ENCODE peak calls at places on chromosomes 4 and X, in five cellular contexts. One of them, this sample, is unnamed.

GRCh38 chrX:76148753-76149152 is 24.1 kb upstream of the PBDC1 start:
- DNase-seq in GM23248: peak; percentile 29
- DNase-seq in gastrocnemius medialis: peak; percentile 33
- DNase-seq in HFF-Myc: no peak
- DNase-seq in tibial nerve: no peak
- DNase-seq in this sample: peak; percentile 32

GRCh38 chr4:174023641-174024040 is 259.8 kb downstream of the FBXO8 start:
- DNase-seq in GM23248: peak; percentile 46
- DNase-seq in gastrocnemius medialis: no peak
- DNase-seq in HFF-Myc: peak; percentile 31
- DNase-seq in tibial nerve: no peak
- DNase-seq in this sample: peak; percentile 34

GRCh38 chrX:119989905-119990408 is 46.4 kb upstream of the NKAP start:
- DNase-seq in GM23248: no peak
- DNase-seq in gastrocnemius medialis: no peak
- DNase-seq in HFF-Myc: no peak
- DNase-seq in tibial nerve: no peak
- DNase-seq in this sample: no peak

GRCh38 chr4:73853246-73853704 is at the start of gene PF4V1:
- DNase-seq in GM23248: peak; percentile 61
- DNase-seq in gastrocnemius medialis: no peak
- DNase-seq in HFF-Myc: no peak
- DNase-seq in tibial nerve: no peak
- DNase-seq in this sample: no peak

GRCh38 chrX:108537005-108537404 is 97.4 kb downstream of the COL4A5 start:
- DNase-seq in GM23248: peak; percentile 54
- DNase-seq in gastrocnemius medialis: no peak
- DNase-seq in HFF-Myc: no peak
- DNase-seq in tibial nerve: no peak
- DNase-seq in this sample: peak; percentile 67

GRCh38 chr4:86935833-86936721 is 1.3 kb downstream of the AFF1 start:
- DNase-seq in GM23248: peak; percentile 80
- DNase-seq in gastrocnemius medialis: peak; percentile 77
- DNase-seq in HFF-Myc: no peak
- DNase-seq in tibial nerve: peak; percentile 15
- DNase-seq in this sample: peak; percentile 65

GRCh38 chrX:108186811-108187210 is 95.2 kb downstream of the ATG4A start:
- DNase-seq in GM23248: peak; percentile 55
- DNase-seq in gastrocnemius medialis: no peak
- DNase-seq in HFF-Myc: peak; percentile 56
- DNase-seq in tibial nerve: no peak
- DNase-seq in this sample: peak; percentile 69

GRCh38 chrX:53440631-53441517 is 6.7 kb upstream of the HSD17B10 start:
- DNase-seq in GM23248: peak; percentile 82
- DNase-seq in gastrocnemius medialis: peak; percentile 88
- DNase-seq in HFF-Myc: no peak
- DNase-seq in tibial nerve: peak; percentile 59
- DNase-seq in this sample: peak; percentile 68

GRCh38 chrX:74784629-74785028 is 140.6 kb downstream of the NEXMIF start:
- DNase-seq in GM23248: no peak
- DNase-seq in gastrocnemius medialis: no peak
- DNase-seq in HFF-Myc: no peak
- DNase-seq in tibial nerve: no peak
- DNase-seq in this sample: no peak

GRCh38 chr4:4386296-4386735 is 586 bp upstream of the NSG1 start:
- DNase-seq in GM23248: no peak
- DNase-seq in gastrocnemius medialis: no peak
- DNase-seq in HFF-Myc: no peak
- DNase-seq in tibial nerve: no peak
- DNase-seq in this sample: peak; percentile 48

GRCh38 chr4:113893546-113893945 is 85.9 kb downstream of the ARSJ start:
- DNase-seq in GM23248: peak; percentile 33
- DNase-seq in gastrocnemius medialis: no peak
- DNase-seq in HFF-Myc: no peak
- DNase-seq in tibial nerve: no peak
- DNase-seq in this sample: peak; percentile 34

GRCh38 chr4:4758708-4759107 is 100.8 kb upstream of the MSX1 start:
- DNase-seq in GM23248: no peak
- DNase-seq in gastrocnemius medialis: no peak
- DNase-seq in HFF-Myc: no peak
- DNase-seq in tibial nerve: no peak
- DNase-seq in this sample: no peak

GRCh38 chrX:39855748-39856129 is 242.0 kb downstream of the BCOR start:
- DNase-seq in GM23248: peak; percentile 62
- DNase-seq in gastrocnemius medialis: peak; percentile 12
- DNase-seq in HFF-Myc: no peak
- DNase-seq in tibial nerve: no peak
- DNase-seq in this sample: no peak

GRCh38 chrX:111608724-111609123 is 72.2 kb upstream of the ALG13 start:
- DNase-seq in GM23248: no peak
- DNase-seq in gastrocnemius medialis: no peak
- DNase-seq in HFF-Myc: no peak
- DNase-seq in tibial nerve: no peak
- DNase-seq in this sample: no peak

GRCh38 chr4:95304898-95305297 is 243.9 kb downstream of the UNC5C start:
- DNase-seq in GM23248: no peak
- DNase-seq in gastrocnemius medialis: no peak
- DNase-seq in HFF-Myc: no peak
- DNase-seq in tibial nerve: no peak
- DNase-seq in this sample: peak; percentile 29

GRCh38 chr4:107721436-107722090 is 1.5 kb upstream of the PAPSS1 start:
- DNase-seq in GM23248: no peak
- DNase-seq in gastrocnemius medialis: no peak
- DNase-seq in HFF-Myc: no peak
- DNase-seq in tibial nerve: no peak
- DNase-seq in this sample: no peak

GRCh38 chrX:109472939-109473713 is 8.8 kb downstream of the GUCY2F start:
- DNase-seq in GM23248: peak; percentile 66
- DNase-seq in gastrocnemius medialis: no peak
- DNase-seq in HFF-Myc: no peak
- DNase-seq in tibial nerve: no peak
- DNase-seq in this sample: peak; percentile 81

GRCh38 chr4:55635760-55636621 is at the start of gene NMU:
- DNase-seq in GM23248: peak; percentile 45
- DNase-seq in gastrocnemius medialis: no peak
- DNase-seq in HFF-Myc: no peak
- DNase-seq in tibial nerve: no peak
- DNase-seq in this sample: peak; percentile 5

GRCh38 chr4:126375462-126376054 is 1060.8 kb downstream of the FAT4 start:
- DNase-seq in GM23248: no peak
- DNase-seq in gastrocnemius medialis: no peak
- DNase-seq in HFF-Myc: no peak
- DNase-seq in tibial nerve: no peak
- DNase-seq in this sample: peak; percentile 49

GRCh38 chr4:122775987-122776836 is 43.7 kb downstream of the BBS12 start:
- DNase-seq in GM23248: no peak
- DNase-seq in gastrocnemius medialis: no peak
- DNase-seq in HFF-Myc: no peak
- DNase-seq in tibial nerve: no peak
- DNase-seq in this sample: no peak

GRCh38 chr4:81528979-81529378 is 57.3 kb upstream of the RASGEF1B start:
- DNase-seq in GM23248: no peak
- DNase-seq in gastrocnemius medialis: no peak
- DNase-seq in HFF-Myc: no peak
- DNase-seq in tibial nerve: no peak
- DNase-seq in this sample: no peak

GRCh38 chr4:165524532-165525190 is 145.9 kb downstream of the CPE start:
- DNase-seq in GM23248: peak; percentile 6
- DNase-seq in gastrocnemius medialis: no peak
- DNase-seq in HFF-Myc: no peak
- DNase-seq in tibial nerve: no peak
- DNase-seq in this sample: peak; percentile 73

GRCh38 chr4:85724801-85725548 is 250.0 kb downstream of the ARHGAP24 start:
- DNase-seq in GM23248: peak; percentile 45
- DNase-seq in gastrocnemius medialis: no peak
- DNase-seq in HFF-Myc: no peak
- DNase-seq in tibial nerve: no peak
- DNase-seq in this sample: peak; percentile 60

GRCh38 chr4:55849724-55850123 is 3.7 kb upstream of the EXOC1 start:
- DNase-seq in GM23248: no peak
- DNase-seq in gastrocnemius medialis: no peak
- DNase-seq in HFF-Myc: no peak
- DNase-seq in tibial nerve: no peak
- DNase-seq in this sample: no peak

GRCh38 chr4:105171912-105172311 is 25.2 kb downstream of the TET2 start:
- DNase-seq in GM23248: no peak
- DNase-seq in gastrocnemius medialis: no peak
- DNase-seq in HFF-Myc: no peak
- DNase-seq in tibial nerve: no peak
- DNase-seq in this sample: no peak

DNA sequence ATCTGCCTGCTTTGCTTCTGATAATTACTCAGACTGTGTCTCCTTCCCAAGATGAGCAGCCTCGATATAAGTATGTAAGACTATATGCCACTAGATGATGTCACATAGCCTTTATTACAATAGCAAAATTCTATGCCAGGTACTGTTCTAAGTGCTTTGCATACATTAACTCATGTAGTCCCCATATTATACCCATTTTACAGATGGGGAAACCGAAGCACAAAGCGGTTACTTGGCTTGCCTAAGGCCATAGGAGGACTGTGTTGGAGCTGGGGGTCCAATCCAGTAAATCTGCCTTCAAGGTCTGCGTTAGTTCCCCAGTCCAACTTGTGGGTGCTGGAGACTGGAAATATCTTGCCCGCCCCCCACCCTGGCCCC is 826 bp upstream of the SCML1 start:
- DNase-seq in GM23248: peak; percentile 5
- DNase-seq in gastrocnemius medialis: no peak
- DNase-seq in HFF-Myc: no peak
- DNase-seq in tibial nerve: no peak
- DNase-seq in this sample: no peak
- H3K4me3 ChIP-seq in GM23248: peak overlapping the region; percentile 75
- H3K4me3 ChIP-seq in gastrocnemius medialis: peak overlapping the region; percentile 53
- H3K4me3 ChIP-seq in HFF-Myc: peak overlapping the region; percentile 43
- H3K4me3 ChIP-seq in tibial nerve: peak overlapping the region; percentile 5
- H3K4me3 ChIP-seq in this sample: peak overlapping the region; percentile 51

GRCh38 chrX:25976683-25977310 is 161.3 kb upstream of the MAGEB18 start:
- DNase-seq in GM23248: no peak
- DNase-seq in gastrocnemius medialis: no peak
- DNase-seq in HFF-Myc: no peak
- DNase-seq in tibial nerve: no peak
- DNase-seq in this sample: no peak
- H3K4me3 ChIP-seq in GM23248: no peak overlapping the region
- H3K4me3 ChIP-seq in gastrocnemius medialis: no peak overlapping the region
- H3K4me3 ChIP-seq in HFF-Myc: no peak overlapping the region
- H3K4me3 ChIP-seq in tibial nerve: no peak overlapping the region
- H3K4me3 ChIP-seq in this sample: no peak overlapping the region

GRCh38 chr4:135120190-135120589 is 918.6 kb upstream of the PABPC4L start:
- DNase-seq in GM23248: no peak
- DNase-seq in gastrocnemius medialis: no peak
- DNase-seq in HFF-Myc: no peak
- DNase-seq in tibial nerve: no peak
- DNase-seq in this sample: peak; percentile 67
- H3K4me3 ChIP-seq in GM23248: no peak overlapping the region
- H3K4me3 ChIP-seq in gastrocnemius medialis: no peak overlapping the region
- H3K4me3 ChIP-seq in HFF-Myc: no peak overlapping the region
- H3K4me3 ChIP-seq in tibial nerve: no peak overlapping the region
- H3K4me3 ChIP-seq in this sample: no peak overlapping the region

GRCh38 chrX:103539695-103540094 is 20.4 kb upstream of the RAB40A start:
- DNase-seq in GM23248: peak; percentile 25
- DNase-seq in gastrocnemius medialis: no peak
- DNase-seq in HFF-Myc: no peak
- DNase-seq in tibial nerve: no peak
- DNase-seq in this sample: no peak
- H3K4me3 ChIP-seq in GM23248: no peak overlapping the region
- H3K4me3 ChIP-seq in gastrocnemius medialis: no peak overlapping the region
- H3K4me3 ChIP-seq in HFF-Myc: no peak overlapping the region
- H3K4me3 ChIP-seq in tibial nerve: no peak overlapping the region
- H3K4me3 ChIP-seq in this sample: no peak overlapping the region

DNA sequence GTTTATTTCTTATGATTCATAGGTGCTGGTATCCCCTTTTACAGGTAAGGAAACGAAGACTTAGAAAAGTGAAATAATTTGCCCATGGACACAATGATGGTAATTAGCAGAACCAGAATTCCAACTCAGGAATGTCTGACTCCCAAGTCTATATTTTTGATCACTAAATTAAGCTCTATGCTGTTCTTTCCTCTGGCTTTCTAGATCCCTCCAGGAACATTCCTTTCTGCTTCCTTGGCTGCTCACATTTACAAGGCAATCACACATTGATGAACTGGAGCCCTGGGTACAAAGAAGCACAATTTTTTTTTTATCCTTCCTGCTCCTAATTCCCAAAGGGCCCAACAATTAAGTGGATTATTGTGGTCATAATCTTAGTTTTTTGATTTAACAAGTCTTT is 7.0 kb upstream of the CDKN2AIP start:
- DNase-seq in GM23248: no peak
- DNase-seq in gastrocnemius medialis: no peak
- DNase-seq in HFF-Myc: no peak
- DNase-seq in tibial nerve: no peak
- DNase-seq in this sample: no peak
- H3K4me3 ChIP-seq in GM23248: no peak overlapping the region
- H3K4me3 ChIP-seq in gastrocnemius medialis: no peak overlapping the region
- H3K4me3 ChIP-seq in HFF-Myc: no peak overlapping the region
- H3K4me3 ChIP-seq in tibial nerve: no peak overlapping the region
- H3K4me3 ChIP-seq in this sample: no peak overlapping the region

GRCh38 chr4:101791189-101791572 is 651 bp downstream of the BANK1 start:
- DNase-seq in GM23248: no peak
- DNase-seq in gastrocnemius medialis: no peak
- DNase-seq in HFF-Myc: no peak
- DNase-seq in tibial nerve: no peak
- DNase-seq in this sample: no peak
- H3K4me3 ChIP-seq in GM23248: no peak overlapping the region
- H3K4me3 ChIP-seq in gastrocnemius medialis: peak overlapping the region; percentile 39
- H3K4me3 ChIP-seq in HFF-Myc: peak overlapping the region; percentile 33
- H3K4me3 ChIP-seq in tibial nerve: peak overlapping the region; percentile 59
- H3K4me3 ChIP-seq in this sample: peak overlapping the region; percentile 43

This sample was measured in fibroblast of pulmonary artery.